ENCODE peak calls at places on chromosomes 11 and 22, in four cellular contexts. B is colonic mucosa; N is CD4-positive, alpha-beta T cell; X is IMR-90. W is an unnamed sample.

GRCh38 chr22:37176464-37177061 is 11.5 kb downstream of the C1QTNF6 start:
- DNase-seq in N (no peak), B (no peak), X (peak; percentile 78), W (peak; percentile 75)

GRCh38 chr22:29268511-29269229 is 602 bp downstream of the EWSR1 start:
- DNase-seq in N (peak; percentile 3), B (no peak), X (peak; percentile 67), W (peak; percentile 68)

GRCh38 chr22:35761037-35761436 is 43.4 kb downstream of the APOL5 start:
- DNase-seq in X (peak; percentile 24), B (no peak), N (no peak), W (no peak)

GRCh38 chr11:102639656-102640055 is 14.5 kb upstream of the MMP20 start:
- DNase-seq in X (no peak), B (no peak), N (no peak), W (no peak)

GRCh38 chr11:34446389-34446788 is 7.7 kb downstream of the CAT start:
- DNase-seq in X (no peak), B (no peak), N (no peak), W (no peak)

GRCh38 chr11:109696191-109696897 is 274.4 kb downstream of the C11orf87 start:
- DNase-seq in N (no peak), X (peak; percentile 10), B (no peak), W (no peak)

GRCh38 chr11:1932681-1933080 is 13.2 kb downstream of the TNNT3 start:
- DNase-seq in N (no peak), B (no peak), X (no peak), W (no peak)

GRCh38 chr11:111541209-111542061 is 915 bp downstream of the LAYN start:
- DNase-seq in N (no peak), X (peak; percentile 92), B (peak; percentile 20), W (peak; percentile 74)

GRCh38 chr11:116576523-116576922 is 196.3 kb downstream of the BUD13 start:
- DNase-seq in X (no peak), N (no peak), B (no peak), W (no peak)

GRCh38 chr22:35971418-35972119 is 57.1 kb downstream of the RBFOX2 start:
- DNase-seq in B (no peak), X (peak; percentile 93), N (no peak), W (peak; percentile 69)

GRCh38 chr11:100748153-100748552 is 61.1 kb downstream of the ARHGAP42 start:
- DNase-seq in N (no peak), X (no peak), B (no peak), W (no peak)

GRCh38 chr11:5369793-5370192 is 13.8 kb upstream of the OR51M1 start:
- DNase-seq in B (no peak), N (no peak), X (peak; percentile 90), W (no peak)

GRCh38 chr22:30372915-30373314 is 14.3 kb downstream of the RNF215 start:
- DNase-seq in X (no peak), B (no peak), N (no peak), W (no peak)

GRCh38 chr11:78033040-78033439 is 10.0 kb upstream of the KCTD14 start:
- DNase-seq in N (no peak), B (no peak), X (no peak), W (no peak)

GRCh38 chr11:32418836-32419235 is 16.5 kb downstream of the WT1 start:
- DNase-seq in B (no peak), N (no peak), X (no peak), W (no peak)

GRCh38 chr11:67664696-67665536 is 9.5 kb downstream of the ALDH3B2 start:
- DNase-seq in X (no peak), B (no peak), N (no peak), W (no peak)

GRCh38 chr11:120601566-120601965 is 90.0 kb downstream of the GRIK4 start:
- DNase-seq in X (peak; percentile 55), N (no peak), B (no peak), W (no peak)

GRCh38 chr11:86116386-86116726 is 47.5 kb upstream of the PICALM start:
- DNase-seq in B (no peak), N (no peak), X (peak; percentile 98), W (no peak)

GRCh38 chr22:37897805-37898204 is 8.3 kb upstream of the MICALL1 start:
- DNase-seq in N (no peak), X (no peak), B (no peak), W (no peak)

GRCh38 chr11:1230456-1231395 is 7.9 kb downstream of the MUC5B start:
- DNase-seq in N (no peak), X (no peak), B (peak; percentile 19), W (no peak)

GRCh38 chr11:33557201-33557600 is 143.4 kb downstream of the C11orf91 start:
- DNase-seq in B (no peak), N (no peak), X (peak; percentile 80), W (no peak)

GRCh38 chr11:46272816-46273427 is 4.5 kb upstream of the CREB3L1 start:
- DNase-seq in N (no peak), B (peak; percentile 84), X (peak; percentile 76), W (peak; percentile 71)

GRCh38 chr11:117121176-117121575 is 22.9 kb upstream of the PAFAH1B2 start:
- DNase-seq in B (no peak), X (peak; percentile 74), N (no peak), W (no peak)

GRCh38 chr11:16179668-16180067 is 176.7 kb downstream of the SOX6 start:
- DNase-seq in N (no peak), B (no peak), X (peak; percentile 7), W (no peak)

GRCh38 chr11:31810779-31811647 is at the start of gene PAX6:
- DNase-seq in B (no peak), X (peak; percentile 19), N (no peak), W (no peak)

DNA sequence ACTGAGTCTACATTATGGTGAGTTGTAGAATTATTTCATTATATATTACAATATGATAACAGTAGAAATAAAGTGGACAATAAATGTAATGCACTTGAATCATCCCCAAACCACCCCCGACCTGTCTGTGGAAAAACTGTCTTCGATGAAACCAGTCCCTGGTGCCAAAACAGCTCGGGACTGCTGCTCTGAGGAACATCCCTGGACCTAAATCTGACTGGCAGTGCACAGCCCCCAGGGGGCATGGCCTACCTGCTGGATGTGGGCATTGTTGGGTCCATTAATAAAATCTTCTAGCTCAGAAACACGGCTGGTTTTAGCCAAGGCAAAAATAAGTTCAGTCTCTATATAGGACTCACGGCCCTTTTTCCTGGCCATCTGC is 29.4 kb upstream of the SLC25A1 start:
- DNase-seq in N (no peak), X (no peak), B (no peak), W (no peak)
- H3K27ac ChIP-seq in N (no peak overlapping the region), X (no peak overlapping the region), B (no peak overlapping the region), W (no peak overlapping the region)

GRCh38 chr11:12083380-12083779 is 27.0 kb upstream of the MICAL2 start:
- DNase-seq in N (no peak), B (no peak), X (no peak), W (no peak)

GRCh38 chr11:12077535-12078280 is 32.7 kb upstream of the MICAL2 start:
- DNase-seq in X (peak; percentile 81), N (no peak), B (no peak), W (no peak)

GRCh38 chr11:12075822-12076821 is 34.3 kb upstream of the MICAL2 start:
- DNase-seq in N (no peak), B (no peak), X (peak; percentile 100), W (peak; percentile 78)

GRCh38 chr11:12076840-12077534 is 33.4 kb upstream of the MICAL2 start:
- DNase-seq in X (no peak), N (no peak), B (no peak), W (no peak)

GRCh38 chr11:12079726-12080556 is 30.4 kb upstream of the MICAL2 start:
- DNase-seq in B (no peak), X (peak; percentile 99), N (no peak), W (peak; percentile 78)
- TF ChIP-seq CTCF in B (no peak), X (no peak), N (no peak), W (no peak)

GRCh38 chr11:44257338-44258189 is 52.4 kb downstream of the ALX4 start:
- DNase-seq in X (no peak), N (no peak), B (no peak), W (no peak)
- H3K27ac ChIP-seq in X (no peak overlapping the region), N (no peak overlapping the region), B (no peak overlapping the region), W (no peak overlapping the region)

GRCh38 chr22:40105755-40106154 is 72.0 kb upstream of the TNRC6B start:
- DNase-seq in N (no peak), B (no peak), X (no peak), W (no peak)

GRCh38 chr22:40107756-40108437 is 69.8 kb upstream of the TNRC6B start:
- DNase-seq in X (peak; percentile 12), N (no peak), B (no peak), W (peak; percentile 18)

GRCh38 chr22:40111451-40111850 is 66.3 kb upstream of the TNRC6B start:
- DNase-seq in X (no peak), B (no peak), N (no peak), W (no peak)

GRCh38 chr22:40112595-40112994 is 65.1 kb upstream of the TNRC6B start:
- DNase-seq in N (no peak), B (no peak), X (no peak), W (no peak)

DNA sequence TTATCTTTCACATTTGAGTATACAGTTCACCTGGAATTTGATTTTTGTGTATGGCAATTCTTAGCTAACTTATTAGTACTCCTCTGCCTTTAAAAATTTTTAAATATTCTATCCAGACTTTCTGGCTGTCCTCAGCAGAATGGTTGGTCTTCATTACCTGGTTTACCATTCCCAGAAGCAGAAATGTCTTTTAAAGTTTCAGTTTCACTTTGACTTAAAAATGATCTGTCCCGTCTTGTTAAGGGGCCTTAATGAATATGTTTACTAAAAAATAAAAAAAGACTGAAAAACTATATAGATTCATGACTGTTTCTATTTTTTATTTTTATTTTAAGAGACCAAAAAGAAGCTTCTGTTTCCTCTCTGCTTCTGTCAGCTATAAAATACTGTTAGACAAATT is 70.5 kb upstream of the TNRC6B start:
- DNase-seq in X (no peak), N (no peak), B (no peak), W (no peak)
- TF ChIP-seq CTCF in X (no peak), N (no peak), B (no peak), W (no peak)

GRCh38 chr22:40216041-40216756 is 38.5 kb downstream of the TNRC6B start:
- DNase-seq in X (no peak), N (no peak), B (no peak), W (no peak)

GRCh38 chr22:40218152-40218551 is 40.4 kb downstream of the TNRC6B start:
- DNase-seq in B (peak; percentile 3), X (no peak), N (no peak), W (no peak)

GRCh38 chr22:40212126-40212525 is 34.4 kb downstream of the TNRC6B start:
- DNase-seq in X (no peak), N (no peak), B (no peak), W (no peak)

GRCh38 chr22:40213478-40213877 is 35.8 kb downstream of the TNRC6B start:
- DNase-seq in B (no peak), X (no peak), N (no peak), W (no peak)

GRCh38 chr22:40215266-40215665 is 37.5 kb downstream of the TNRC6B start:
- DNase-seq in N (no peak), X (no peak), B (peak; percentile 25), W (no peak)
- H3K27ac ChIP-seq in N (peak overlapping the region; percentile 50), X (no peak overlapping the region), B (no peak overlapping the region), W (no peak overlapping the region)

DNA sequence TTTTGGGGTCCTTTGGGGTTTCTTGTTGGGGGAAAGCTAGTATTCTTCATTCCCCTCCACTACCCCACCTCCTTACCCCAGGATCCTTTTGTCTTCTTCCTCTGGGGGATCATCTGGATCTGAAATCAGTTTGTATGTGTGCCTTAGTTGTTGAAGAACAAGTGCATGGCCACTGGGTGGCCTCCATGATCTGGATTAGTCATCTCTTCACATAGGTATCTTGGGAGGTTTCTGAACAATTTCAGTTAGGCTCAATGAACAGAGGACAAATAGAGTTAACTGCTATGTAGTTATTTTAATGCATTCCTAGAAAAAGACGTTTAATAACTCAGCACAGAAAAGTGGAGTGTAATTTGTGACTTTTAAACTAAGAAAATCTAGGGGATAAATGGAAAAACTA is 7.1 kb upstream of the VWA5A start:
- DNase-seq in N (no peak), B (no peak), X (peak; percentile 15), W (no peak)
- TF ChIP-seq CTCF in N (no peak), B (peak; percentile 16), X (peak; percentile 23), W (no peak)

W was measured in uterus.